ENCODE peak calls at places on chromosomes 7 and 10, in ten cellular contexts. B, E, H, D, W, T, A, Q, Z and P are unnamed samples. For H3K9me3, the result is how much of the 10 kb centered on the place peaks cover.

GRCh38 chr10:13973742-13974141 is 357.0 kb downstream of the FRMD4A start:
- DNase-seq in D (peak), B (no peak), H (no peak), T (no peak), A (peak), Q (no peak), Z (no peak), E (no peak), W (no peak), P (no peak)

GRCh38 chr10:106643521-106643920 is 521.0 kb downstream of the SORCS1 start:
- DNase-seq in H (no peak), W (no peak), A (no peak), Z (no peak), E (no peak), D (peak), Q (no peak), T (no peak), B (no peak), P (no peak)

GRCh38 chr7:105216786-105217185 is 171.9 kb downstream of the SRPK2 start:
- DNase-seq in Z (no peak), H (no peak), T (no peak), D (no peak), E (no peak), W (no peak), B (no peak), A (no peak), Q (peak), P (no peak)

GRCh38 chr7:112005205-112005604 is 201.0 kb downstream of the DOCK4 start:
- DNase-seq in D (no peak), H (no peak), T (no peak), B (no peak), Q (no peak), Z (no peak), E (no peak), A (no peak), W (no peak), P (no peak)

GRCh38 chr7:88546808-88547207 is 212.7 kb upstream of the ZNF804B start:
- DNase-seq in Z (peak), D (peak), T (peak), B (peak), A (peak), E (peak), Q (peak), W (peak), H (no peak), P (no peak)

GRCh38 chr7:46811529-46811928 is 770.4 kb downstream of the TNS3 start:
- DNase-seq in B (peak), H (peak), Z (peak), E (peak), D (no peak), A (peak), T (no peak), W (no peak), Q (peak), P (peak)

GRCh38 chr10:119933179-119933578 is 40.6 kb downstream of the SEC23IP start:
- DNase-seq in H (no peak), A (peak), D (peak), B (no peak), E (peak), Q (peak), Z (peak), W (no peak), T (peak), P (no peak)

GRCh38 chr10:119693262-119693957 is 32.4 kb upstream of the INPP5F start:
- DNase-seq in H (no peak), D (no peak), E (no peak), W (no peak), T (no peak), A (peak), Q (no peak), Z (no peak), B (no peak), P (no peak)

GRCh38 chr10:89591111-89591795 is 53.8 kb downstream of the PANK1 start:
- DNase-seq in Z (peak), Q (peak), W (no peak), H (no peak), D (no peak), A (peak), T (no peak), B (no peak), E (no peak), P (no peak)

GRCh38 chr10:117250409-117250808 is 9.5 kb downstream of the SLC18A2 start:
- DNase-seq in E (no peak), B (no peak), Q (no peak), T (no peak), Z (no peak), D (no peak), W (no peak), A (no peak), H (no peak), P (no peak)

GRCh38 chr7:140334341-140335057 is 63.8 kb downstream of the SLC37A3 start:
- DNase-seq in Z (no peak), W (no peak), A (no peak), Q (no peak), D (no peak), B (no peak), E (no peak), H (no peak), T (no peak), P (no peak)

GRCh38 chr10:132252412-132252811 is 55.3 kb downstream of the STK32C start:
- DNase-seq in Q (no peak), H (no peak), B (no peak), A (no peak), D (no peak), Z (no peak), T (no peak), E (no peak), W (peak), P (no peak)

GRCh38 chr7:74023037-74023436 is 4.9 kb upstream of the ELN start:
- DNase-seq in Q (peak), E (no peak), D (peak), T (no peak), A (peak), Z (peak), B (no peak), H (no peak), W (no peak), P (peak)

GRCh38 chr10:79926037-79926436 is 22.9 kb downstream of the SFTPD start:
- DNase-seq in A (no peak), D (no peak), B (no peak), E (no peak), T (no peak), Q (no peak), H (no peak), Z (no peak), W (no peak), P (no peak)

GRCh38 chr7:41188163-41189130 is 514.4 kb downstream of the INHBA start:
- DNase-seq in Q (peak), Z (peak), D (no peak), T (no peak), H (peak), E (no peak), A (peak), B (no peak), W (no peak), P (no peak)

GRCh38 chr7:28955723-28956607 is 2.2 kb downstream of the TRIL start:
- DNase-seq in T (peak), Q (peak), W (no peak), A (peak), H (no peak), B (peak), D (peak), Z (peak), E (no peak), P (peak)

GRCh38 chr7:43071604-43072003 is 40.8 kb upstream of the HECW1 start:
- DNase-seq in H (no peak), A (no peak), W (peak), T (peak), B (no peak), D (peak), E (peak), Q (peak), Z (peak), P (no peak)

GRCh38 chr7:70525991-70526390 is 606.0 kb upstream of the GALNT17 start:
- DNase-seq in Z (peak), B (no peak), W (no peak), D (no peak), Q (no peak), T (no peak), E (no peak), H (no peak), A (no peak), P (no peak)

GRCh38 chr7:143375298-143376034 is 5.7 kb upstream of the ZYX start:
- DNase-seq in D (no peak), H (no peak), T (no peak), B (no peak), Q (peak), Z (peak), E (no peak), W (no peak), A (no peak), P (peak)

GRCh38 chr7:24824896-24825295 is 67.6 kb upstream of the GSDME start:
- DNase-seq in Z (no peak), E (no peak), B (no peak), A (peak), H (no peak), W (no peak), T (no peak), Q (no peak), D (no peak), P (no peak)

GRCh38 chr10:43251664-43252165 is 15.2 kb downstream of the RASGEF1A start:
- DNase-seq in Z (no peak), E (no peak), H (no peak), B (peak), Q (no peak), A (no peak), T (no peak), D (peak), W (no peak), P (peak)

GRCh38 chr7:17159500-17160037 is 138.9 kb upstream of the AHR start:
- DNase-seq in T (no peak), B (no peak), E (no peak), D (no peak), A (no peak), Q (no peak), W (no peak), Z (no peak), H (no peak), P (no peak)

GRCh38 chr7:130814753-130815152 is 80.7 kb upstream of the KLF14 start:
- DNase-seq in H (no peak), W (peak), D (no peak), Z (peak), T (peak), E (no peak), A (peak), Q (peak), B (no peak), P (no peak)

GRCh38 chr7:25720427-25720826 is 431.6 kb upstream of the NFE2L3 start:
- DNase-seq in T (peak), E (no peak), W (peak), H (no peak), Z (peak), D (peak), Q (peak), B (no peak), A (no peak), P (no peak)

DNA sequence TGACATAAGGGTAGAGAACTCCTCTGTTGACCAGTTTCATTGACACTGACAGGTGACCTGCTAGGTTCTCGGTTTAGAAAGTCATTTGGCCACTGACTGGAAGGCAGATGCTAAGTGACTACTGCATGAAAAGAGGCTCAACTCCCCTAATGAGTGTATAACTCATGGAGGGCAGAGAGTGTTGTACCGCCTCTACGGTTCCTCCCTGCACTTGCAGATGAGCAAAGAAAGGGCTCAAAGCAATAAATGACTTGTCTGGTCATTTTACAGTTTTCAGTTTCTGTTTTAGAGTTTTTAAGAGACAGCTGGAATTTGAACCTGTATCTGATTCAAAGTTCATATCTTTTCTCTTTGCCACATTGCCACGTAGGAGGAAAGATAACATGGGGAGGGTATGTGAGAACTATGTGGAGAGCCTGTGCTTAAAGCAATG is 2.9 kb upstream of the FGL2 start:
- DNase-seq in T (no peak), W (no peak), Z (no peak), B (no peak), H (no peak), Q (no peak), E (no peak), D (no peak), A (no peak), P (no peak)
- H3K4me3 ChIP-seq in T (no peak), W (no peak), Z (no peak), B (no peak), H (no peak), Q (no peak), E (no peak), D (no peak), A (no peak), P (no peak)

DNA sequence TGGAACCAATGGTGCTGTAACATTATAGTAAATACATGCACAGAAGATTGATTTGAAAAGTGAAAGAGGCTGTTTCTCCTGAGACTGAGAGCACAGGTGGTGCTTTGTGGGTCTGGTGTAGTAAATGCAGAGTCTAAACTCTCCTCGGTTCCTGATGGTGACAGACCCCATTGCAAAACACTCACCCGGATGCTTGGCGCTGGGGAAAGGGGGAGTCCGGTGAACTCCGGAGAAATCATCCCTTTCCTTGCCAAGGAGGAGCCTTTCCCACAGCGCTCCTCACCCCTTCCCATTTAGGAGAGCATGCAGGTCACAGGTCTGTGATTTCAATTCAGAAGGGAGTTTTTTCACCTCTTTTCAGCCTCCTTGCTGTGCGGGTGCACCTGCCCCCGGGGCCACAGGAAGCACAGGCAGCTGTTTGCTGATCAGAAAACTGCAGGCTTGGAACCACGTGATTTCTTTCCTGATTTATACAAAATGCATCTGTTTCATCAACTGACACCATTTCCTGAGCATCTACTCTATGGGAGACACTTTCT is 75.6 kb upstream of the LYZL2 start:
- DNase-seq in Z (no peak), H (no peak), T (no peak), D (no peak), A (no peak), E (no peak), Q (no peak), W (no peak), B (no peak), P (no peak)
- H3K9ac ChIP-seq in Z (no peak), H (no peak), T (no peak), D (no peak), A (no peak), E (no peak), Q (no peak), W (no peak), B (no peak), P (no peak)

GRCh38 chr10:86179143-86179505 is 187.5 kb downstream of the GRID1 start:
- DNase-seq in T (no peak), E (no peak), B (no peak), D (no peak), Q (no peak), Z (no peak), A (no peak), W (no peak), H (no peak), P (no peak)
- H3K9me3 ChIP-seq in T (under half), E (under half), B (under half), D (under half), Q (under half), Z (under half), A (under half), W (under half), H (under half), P (under half)

GRCh38 chr10:22438714-22439113 is 93.4 kb downstream of the SPAG6 start:
- DNase-seq in H (no peak), A (no peak), D (no peak), Z (no peak), E (no peak), Q (no peak), W (no peak), B (no peak), T (no peak), P (no peak)
- H3K4me3 ChIP-seq in H (no peak), A (peak), D (no peak), Z (peak), E (no peak), Q (peak), W (no peak), B (no peak), T (peak), P (peak)

GRCh38 chr10:61439058-61439607 is 14.0 kb downstream of the TMEM26 start:
- DNase-seq in T (no peak), D (no peak), B (no peak), W (no peak), H (no peak), Q (no peak), A (no peak), Z (no peak), E (no peak), P (no peak)
- H3K9ac ChIP-seq in T (no peak), D (no peak), B (no peak), W (no peak), H (no peak), Q (no peak), A (no peak), Z (no peak), E (no peak), P (no peak)

GRCh38 chr7:4307645-4308590 is 374.2 kb upstream of the FOXK1 start:
- DNase-seq in Z (no peak), D (no peak), W (no peak), E (no peak), Q (no peak), T (no peak), B (no peak), H (no peak), A (no peak), P (no peak)
- H3K9me3 ChIP-seq in Z (under half), D (under half), W (under half), E (under half), Q (under half), T (under half), B (under half), H (under half), A (under half), P (under half)

DNA sequence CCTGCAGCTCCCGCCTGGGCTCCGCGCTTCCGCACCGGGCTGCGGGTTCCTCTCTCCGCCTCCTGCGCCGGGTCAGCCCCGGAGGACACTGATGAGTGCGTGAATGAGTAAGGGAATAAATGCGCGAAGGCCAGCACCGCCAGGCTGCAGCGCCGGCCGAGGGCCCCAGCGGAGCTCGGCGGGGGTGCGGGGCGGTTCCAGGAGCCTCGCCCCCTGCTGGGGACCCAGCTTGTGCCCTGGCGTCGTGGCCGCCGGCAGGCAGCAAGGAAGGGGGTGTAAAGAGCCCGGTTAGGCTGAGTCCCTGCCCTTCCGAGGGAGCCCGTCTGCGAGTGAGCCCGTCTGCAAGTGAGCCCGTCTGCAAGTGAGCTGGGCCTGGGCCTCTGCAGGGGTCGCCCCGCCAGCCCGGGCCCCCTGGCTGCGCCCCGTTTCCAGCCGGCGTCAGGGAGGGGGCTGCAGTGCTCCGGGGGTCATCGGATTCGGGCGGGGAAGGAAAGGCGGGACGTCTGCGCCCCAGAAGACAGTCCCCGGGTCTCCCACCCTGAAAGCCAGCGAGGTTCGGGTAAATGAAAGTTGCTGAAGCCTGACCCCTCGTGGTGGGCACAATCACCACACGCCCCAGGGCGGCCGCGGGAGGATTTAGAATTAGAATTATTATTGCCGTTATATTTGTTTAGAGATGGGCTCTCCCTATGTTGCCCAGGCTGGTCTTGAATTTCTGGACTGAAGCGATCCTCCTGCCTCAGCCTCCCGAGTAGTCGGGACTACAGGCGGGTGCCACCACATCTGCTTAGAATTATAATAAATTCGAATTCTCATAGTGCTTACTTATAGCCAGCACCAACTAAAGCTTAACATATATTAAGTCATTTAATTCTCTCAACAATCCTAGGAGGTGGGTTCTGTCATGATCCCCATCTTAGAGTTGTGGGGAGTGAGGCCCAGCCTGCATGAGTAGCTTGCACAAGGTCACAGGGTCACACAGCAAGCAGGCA is 8.6 kb upstream of the CRYGN start:
- DNase-seq in A (peak), H (no peak), E (no peak), T (peak), W (peak), D (peak), B (peak), Q (peak), Z (peak), P (no peak)
- H3K4me3 ChIP-seq in A (peak), H (peak), E (peak), T (peak), W (peak), D (no peak), B (peak), Q (peak), Z (peak), P (peak)